ENCODE peak calls at places on chromosomes 6 and 20, in six cellular contexts. J is DND-41, V is retinal pigment epithelial cell, W is PC-3, Z is uterus, F is AG09309. R is an unnamed sample.

GRCh38 chr6:4271761-4272505 is 136.6 kb upstream of the ECI2 start:
- DNase-seq in J (no peak), V (no peak), W (no peak), Z (no peak), F (no peak), R (peak)

GRCh38 chr6:26194774-26195375 is 107.6 kb downstream of the HFE start:
- DNase-seq in J (no peak), V (no peak), W (no peak), Z (no peak), F (no peak), R (no peak)

GRCh38 chr20:2840138-2840966 is at the start of the genes PCED1A and VPS16:
- DNase-seq in J (peak), V (peak), W (peak), Z (peak), F (no peak), R (peak)

GRCh38 chr6:119090256-119090655 is 11.8 kb upstream of the FAM184A start:
- DNase-seq in J (no peak), V (no peak), W (no peak), Z (no peak), F (no peak), R (no peak)

GRCh38 chr6:163427498-163428254 is 13.2 kb downstream of the QKI start:
- DNase-seq in J (no peak), V (no peak), W (peak), Z (no peak), F (peak), R (peak)

GRCh38 chr20:52104546-52105044 is 87.0 kb downstream of the ZFP64 start:
- DNase-seq in J (no peak), V (no peak), W (no peak), Z (no peak), F (no peak), R (peak)

GRCh38 chr6:140393665-140394064 is 1019.2 kb upstream of the CITED2 start:
- DNase-seq in J (no peak), V (no peak), W (no peak), Z (no peak), F (no peak), R (peak)

GRCh38 chr6:97697450-97697849 is 414.4 kb upstream of the MMS22L start:
- DNase-seq in J (no peak), V (peak), W (no peak), Z (no peak), F (no peak), R (peak)

GRCh38 chr6:37699138-37699766 is 1.6 kb upstream of the MDGA1 start:
- DNase-seq in J (no peak), V (no peak), W (no peak), Z (no peak), F (no peak), R (no peak)

GRCh38 chr6:39608652-39609345 is 116.4 kb downstream of the KIF6 start:
- DNase-seq in J (no peak), V (no peak), W (no peak), Z (no peak), F (no peak), R (no peak)

GRCh38 chr6:134678436-134678889 is 271.4 kb downstream of the ALDH8A1 start:
- DNase-seq in J (no peak), V (peak), W (no peak), Z (no peak), F (no peak), R (no peak)

GRCh38 chr20:44832724-44833123 is 22.4 kb upstream of the RIMS4 start:
- DNase-seq in J (no peak), V (no peak), W (peak), Z (no peak), F (no peak), R (peak)

GRCh38 chr20:15818651-15819071 is 754.6 kb downstream of the KIF16B start:
- DNase-seq in J (no peak), V (no peak), W (peak), Z (no peak), F (no peak), R (no peak)

GRCh38 chr6:165782124-165782523 is 119.1 kb upstream of the PDE10A start:
- DNase-seq in J (no peak), V (no peak), W (no peak), Z (no peak), F (no peak), R (no peak)

GRCh38 chr6:37354526-37355384 is 972 bp downstream of the RNF8 start:
- DNase-seq in J (peak), V (no peak), W (peak), Z (peak), F (no peak), R (peak)

GRCh38 chr6:139425780-139426179 is 51.3 kb upstream of the CITED2 start:
- DNase-seq in J (no peak), V (no peak), W (no peak), Z (no peak), F (no peak), R (no peak)

GRCh38 chr6:1423578-1423977 is 34.2 kb downstream of the FOXF2 start:
- DNase-seq in J (no peak), V (no peak), W (no peak), Z (no peak), F (no peak), R (no peak)

GRCh38 chr6:116010400-116011095 is 50.1 kb downstream of the FRK start:
- DNase-seq in J (peak), V (no peak), W (peak), Z (peak), F (no peak), R (peak)

GRCh38 chr6:85449818-85450577 is at the start of gene NT5E:
- DNase-seq in J (no peak), V (no peak), W (peak), Z (peak), F (no peak), R (peak)

GRCh38 chr20:53089866-53090265 is 117.7 kb downstream of the TSHZ2 start:
- DNase-seq in J (no peak), V (no peak), W (no peak), Z (peak), F (no peak), R (no peak)

GRCh38 chr20:59805786-59806577 is 127.5 kb downstream of the SYCP2 start:
- DNase-seq in J (no peak), V (no peak), W (no peak), Z (no peak), F (no peak), R (no peak)

GRCh38 chr20:19254956-19255355 is 42.5 kb downstream of the SLC24A3 start:
- DNase-seq in J (no peak), V (no peak), W (no peak), Z (no peak), F (no peak), R (peak)

GRCh38 chr6:52503344-52503747 is 73.5 kb downstream of the TRAM2 start:
- DNase-seq in J (no peak), V (no peak), W (peak), Z (no peak), F (no peak), R (no peak)

GRCh38 chr6:15544321-15544900 is 118.4 kb downstream of the DTNBP1 start:
- DNase-seq in J (no peak), V (no peak), W (no peak), Z (no peak), F (no peak), R (peak)

GRCh38 chr6:116011520-116011919 is 49.2 kb downstream of the FRK start:
- DNase-seq in J (no peak), V (no peak), W (peak), Z (no peak), F (no peak), R (no peak)

GRCh38 chr6:15663057-15663638 is 320 bp upstream of the DTNBP1 start:
- DNase-seq in J (no peak), V (peak), W (peak), Z (no peak), F (no peak), R (peak)

GRCh38 chr6:170134077-170135040 is 156.5 kb downstream of the DLL1 start:
- DNase-seq in J (no peak), V (peak), W (no peak), Z (peak), F (no peak), R (no peak)

GRCh38 chr6:710601-711571 is 17.9 kb upstream of the EXOC2 start:
- DNase-seq in J (peak), V (no peak), W (peak), Z (peak), F (peak), R (peak)

GRCh38 chr6:151070666-151071065 is 169.1 kb upstream of the AKAP12 start:
- DNase-seq in J (no peak), V (no peak), W (no peak), Z (no peak), F (peak), R (peak)

GRCh38 chr6:36769161-36769675 is 70.0 kb downstream of the CPNE5 start:
- DNase-seq in J (no peak), V (no peak), W (peak), Z (no peak), F (no peak), R (no peak)

GRCh38 chr20:59955131-59955796 is 3.0 kb upstream of the CDH26 start:
- DNase-seq in J (peak), V (no peak), W (peak), Z (no peak), F (no peak), R (peak)

GRCh38 chr20:31577194-31577593 is 27.9 kb upstream of the ID1 start:
- DNase-seq in J (no peak), V (no peak), W (no peak), Z (no peak), F (no peak), R (no peak)

GRCh38 chr6:157832250-157832967 is 9.4 kb downstream of the SNX9 start:
- DNase-seq in J (no peak), V (peak), W (peak), Z (no peak), F (peak), R (peak)

GRCh38 chr6:141580988-141581387 is 551.7 kb upstream of the GJE1 start:
- DNase-seq in J (no peak), V (no peak), W (peak), Z (no peak), F (peak), R (peak)

GRCh38 chr6:162913206-162913605 is 185.4 kb downstream of the PACRG start:
- DNase-seq in J (no peak), V (no peak), W (no peak), Z (no peak), F (no peak), R (no peak)

DNA sequence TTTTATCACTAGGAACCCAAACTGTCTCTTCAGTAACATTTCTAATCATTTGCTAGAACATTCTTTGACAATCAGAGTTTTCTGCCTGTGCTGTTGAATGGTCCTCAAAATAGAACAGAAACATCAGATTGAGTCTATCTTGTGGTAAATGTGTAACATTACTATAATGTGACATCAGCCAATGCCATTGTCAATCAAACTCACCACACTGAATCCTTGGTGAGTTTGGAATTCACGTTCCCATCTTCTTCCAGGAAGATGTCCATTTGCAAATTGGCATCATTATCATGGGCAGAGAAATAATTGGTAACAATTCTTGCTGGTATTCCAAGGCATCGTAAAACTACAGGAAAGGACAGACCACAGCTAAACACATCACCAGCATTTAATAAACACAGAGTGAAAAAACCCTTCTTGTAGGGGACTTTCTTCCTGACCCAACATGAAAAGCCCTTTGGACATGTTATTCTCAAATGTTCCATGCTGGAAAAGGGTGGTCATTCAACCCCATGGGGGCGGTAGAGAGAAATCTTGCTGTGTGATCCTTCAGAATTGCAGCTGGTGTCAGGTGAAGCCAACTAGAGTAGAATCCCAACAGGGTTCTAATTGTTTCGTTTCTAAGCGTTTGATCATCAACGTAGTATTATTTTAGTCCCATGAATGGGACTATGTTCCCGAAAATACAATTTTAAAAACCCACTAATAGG is 98.5 kb downstream of the F13A1 start:
- DNase-seq in J (no peak), V (no peak), W (peak), Z (no peak), F (no peak), R (no peak)
- TF ChIP-seq CTCF in J (no peak), V (peak), W (peak), Z (no peak), F (no peak), R (peak)

GRCh38 chr6:13275435-13275989 is 52.8 kb downstream of the TBC1D7 start:
- DNase-seq in J (no peak), V (no peak), W (no peak), Z (no peak), F (no peak), R (no peak)

GRCh38 chr6:13273931-13274706 is 54.2 kb downstream of the TBC1D7 start:
- DNase-seq in J (no peak), V (no peak), W (no peak), Z (no peak), F (no peak), R (no peak)

GRCh38 chr6:13277231-13277630 is 51.1 kb downstream of the TBC1D7 start:
- DNase-seq in J (no peak), V (no peak), W (no peak), Z (no peak), F (no peak), R (no peak)

GRCh38 chr6:13273202-13273930 is 55.0 kb downstream of the TBC1D7 start:
- DNase-seq in J (no peak), V (no peak), W (no peak), Z (no peak), F (no peak), R (peak)

GRCh38 chr6:13274707-13275434 is 53.5 kb downstream of the TBC1D7 start:
- DNase-seq in J (no peak), V (no peak), W (no peak), Z (no peak), F (no peak), R (no peak)
- H3K4me3 ChIP-seq in J (no peak), V (no peak), W (no peak), Z (no peak), F (no peak), R (no peak)

GRCh38 chr20:23361108-23361650 is 803 bp upstream of the GZF1 start:
- DNase-seq in J (no peak), V (no peak), W (peak), Z (no peak), F (no peak), R (peak)
- TF ChIP-seq CTCF in J (no peak), V (no peak), W (no peak), Z (no peak), F (no peak), R (no peak)

DNA sequence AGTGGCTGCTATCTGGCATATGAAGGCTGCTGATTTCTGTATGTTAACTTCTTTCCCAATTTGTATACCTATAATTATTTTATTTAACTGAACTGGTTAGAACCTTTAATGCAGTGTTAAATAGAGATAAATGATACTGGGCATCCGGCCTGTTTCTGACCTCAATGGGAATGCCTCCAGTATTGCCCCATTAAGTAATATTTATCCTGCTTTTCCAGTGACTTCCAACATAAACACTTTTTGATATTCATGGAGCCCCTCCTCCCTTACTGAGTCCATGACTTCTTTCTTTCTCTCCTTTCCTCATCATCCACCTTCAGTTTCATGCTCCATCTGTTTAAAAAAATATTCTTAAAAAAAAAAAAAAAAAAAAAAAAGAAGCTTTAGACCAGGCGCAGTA is 8.8 kb downstream of the TRIM27 start:
- DNase-seq in J (no peak), V (no peak), W (no peak), Z (no peak), F (no peak), R (no peak)
- H3K4me3 ChIP-seq in J (no peak), V (no peak), W (no peak), Z (no peak), F (no peak), R (no peak)

GRCh38 chr20:62388839-62389600 is 2.1 kb downstream of the RPS21 start:
- DNase-seq in J (no peak), V (no peak), W (no peak), Z (no peak), F (no peak), R (no peak)
- TF ChIP-seq CTCF in J (peak), V (peak), W (peak), Z (no peak), F (no peak), R (no peak)

GRCh38 chr20:58808296-58809046 is 42.2 kb downstream of the GNAS-AS1 start:
- DNase-seq in J (no peak), V (no peak), W (no peak), Z (no peak), F (no peak), R (no peak)

GRCh38 chr20:58802061-58802460 is 48.6 kb downstream of the GNAS-AS1 start:
- DNase-seq in J (no peak), V (no peak), W (no peak), Z (no peak), F (no peak), R (no peak)

GRCh38 chr20:58800134-58800650 is 50.5 kb downstream of the GNAS-AS1 start:
- DNase-seq in J (no peak), V (no peak), W (no peak), Z (no peak), F (no peak), R (no peak)

GRCh38 chr20:58803533-58803932 is 47.2 kb downstream of the GNAS-AS1 start:
- DNase-seq in J (no peak), V (no peak), W (no peak), Z (no peak), F (no peak), R (no peak)
- H3K4me3 ChIP-seq in J (no peak), V (no peak), W (no peak), Z (no peak), F (no peak), R (no peak)

GRCh38 chr20:1392693-1393506 is at the start of gene FKBP1A:
- DNase-seq in J (peak), V (peak), W (peak), Z (peak), F (no peak), R (peak)
- TF ChIP-seq CTCF in J (no peak), V (no peak), W (no peak), Z (peak), F (no peak), R (no peak)

GRCh38 chr6:127518710-127519468 is at the start of gene MTCL3:
- DNase-seq in J (no peak), V (no peak), W (no peak), Z (no peak), F (no peak), R (peak)
- H3K4me3 ChIP-seq in J (no peak), V (peak), W (no peak), Z (peak), F (peak), R (peak)

GRCh38 chr20:41089555-41089954 is 47.8 kb upstream of the PLCG1 start:
- DNase-seq in J (no peak), V (no peak), W (peak), Z (no peak), F (no peak), R (no peak)
- TF ChIP-seq CTCF in J (peak), V (peak), W (peak), Z (no peak), F (no peak), R (no peak)

GRCh38 chr6:90611543-90611864 is 24.6 kb upstream of the MAP3K7 start:
- DNase-seq in J (no peak), V (no peak), W (no peak), Z (no peak), F (no peak), R (no peak)
- H3K4me3 ChIP-seq in J (no peak), V (peak), W (peak), Z (peak), F (peak), R (peak)